ENCODE peak calls at places on chromosomes 6 and 20, in five cellular contexts. C is substantia nigra, Q is heart left ventricle, B is ELR, W is GM23248. M is an unnamed sample.

GRCh38 chr6:118495639-118496296 is 52.3 kb upstream of the PLN start:
- DNase-seq in C (no peak), Q (no peak), B (peak), W (peak), M (no peak)

GRCh38 chr6:126631343-126631742 is 291.4 kb downstream of the CENPW start:
- DNase-seq in C (no peak), B (no peak), Q (no peak), W (peak), M (no peak)

GRCh38 chr6:90194371-90194841 is 102.2 kb downstream of the BACH2 start:
- DNase-seq in W (peak), Q (no peak), B (peak), C (no peak), M (no peak)

GRCh38 chr6:132814716-132815570 is 574 bp downstream of the RPS12 start:
- DNase-seq in Q (no peak), C (no peak), W (peak), B (peak), M (no peak)

GRCh38 chr6:13573669-13574110 is 711 bp upstream of the SIRT5 start:
- DNase-seq in C (peak), B (peak), W (peak), Q (peak), M (peak)

GRCh38 chr6:146901940-146902816 is 302.0 kb upstream of the STXBP5 start:
- DNase-seq in W (peak), B (peak), Q (no peak), C (no peak), M (no peak)

GRCh38 chr20:57008217-57008616 is 258.2 kb downstream of the BMP7 start:
- DNase-seq in W (peak), B (peak), C (no peak), Q (no peak), M (no peak)

GRCh38 chr6:84118191-84118590 is 84.6 kb downstream of the MRAP2 start:
- DNase-seq in W (no peak), C (no peak), Q (no peak), B (no peak), M (no peak)

GRCh38 chr20:58886546-58886945 is 34.0 kb downstream of the GNAS start:
- DNase-seq in Q (no peak), C (no peak), W (no peak), B (no peak), M (no peak)

GRCh38 chr6:168598251-168599117 is 157.5 kb downstream of the SMOC2 start:
- DNase-seq in B (no peak), W (no peak), Q (no peak), C (no peak), M (no peak)

GRCh38 chr20:64242003-64242796 is 13.3 kb upstream of the PCMTD2 start:
- DNase-seq in Q (no peak), W (no peak), B (no peak), C (no peak), M (no peak)

GRCh38 chr6:20028562-20028961 is 183.7 kb downstream of the MBOAT1 start:
- DNase-seq in Q (no peak), B (no peak), C (no peak), W (no peak), M (no peak)

GRCh38 chr20:3909952-3910366 is 20.8 kb downstream of the PANK2 start:
- DNase-seq in B (no peak), W (no peak), Q (no peak), C (no peak), M (no peak)

M was measured in dorsolateral prefrontal cortex.